ENCODE peak calls at places on chromosome 19, in seven cellular contexts. E is gastrocnemius medialis; Y is activated CD4-positive, alpha-beta T cell treated with anti-CD3 and anti-CD28 coated beads for 24 hours; U is fibroblast of pulmonary artery; B is stimulated activated CD4-positive, alpha-beta T cell treated with anti-CD3 and anti-CD28 coated beads, TNF-alpha, amount 100 ng/mL, for 1 hour; N is dorsolateral prefrontal cortex; T is iris pigment epithelial cell. H is an unnamed sample.
A peak's percentile ranks its signal among the peaks of the same experiment; 100 is the strongest.

GRCh38 chr19:11194657-11195056 is 2.7 kb downstream of the KANK2 start:
- DNase-seq in E (no peak), B (no peak), Y (no peak), U (peak; percentile 45), N (no peak), T (no peak), H (no peak)

GRCh38 chr19:17125728-17126677 is 50.4 kb downstream of the MYO9B start:
- DNase-seq in E (peak; percentile 55), T (peak; percentile 62), B (peak; percentile 48), Y (peak; percentile 38), N (no peak), U (peak; percentile 46), H (peak; percentile 56)

GRCh38 chr19:2035590-2035991 is 15.5 kb downstream of the MKNK2 start:
- DNase-seq in N (no peak), E (no peak), U (no peak), Y (no peak), T (no peak), B (no peak), H (no peak)

GRCh38 chr19:50718255-50719118 is 1.1 kb downstream of the SHANK1 start:
- DNase-seq in Y (no peak), T (no peak), E (no peak), U (no peak), N (no peak), B (no peak), H (no peak)

GRCh38 chr19:18436651-18437478 is 1.1 kb downstream of the ISYNA1 start:
- DNase-seq in N (no peak), Y (peak; percentile 63), E (no peak), U (peak; percentile 94), T (peak; percentile 91), B (peak; percentile 48), H (peak; percentile 87)

GRCh38 chr19:52991021-52991420 is 22.7 kb upstream of the ERVV-1 start:
- DNase-seq in T (peak; percentile 26), E (no peak), B (no peak), U (no peak), Y (no peak), N (no peak), H (no peak)

GRCh38 chr19:10815969-10816635 is 19.9 kb downstream of the TMED1 start:
- DNase-seq in T (peak; percentile 51), U (no peak), E (no peak), B (no peak), N (no peak), Y (no peak), H (no peak)

GRCh38 chr19:2544576-2545415 is 68.9 kb downstream of the GADD45B start:
- DNase-seq in N (no peak), E (no peak), U (no peak), Y (no peak), T (no peak), B (no peak), H (no peak)

GRCh38 chr19:42246869-42247630 is 4.6 kb upstream of the GSK3A start:
- DNase-seq in Y (no peak), U (no peak), T (no peak), B (no peak), E (no peak), N (no peak), H (no peak)

GRCh38 chr19:46766569-46767317 is 20.5 kb upstream of the STRN4 start:
- DNase-seq in Y (peak; percentile 53), T (peak; percentile 34), U (no peak), B (no peak), E (no peak), N (no peak), H (peak; percentile 66)

GRCh38 chr19:17841810-17842662 is 5.7 kb downstream of the JAK3 start:
- DNase-seq in T (peak; percentile 92), Y (peak; percentile 70), E (peak; percentile 35), N (peak; percentile 68), U (peak; percentile 89), B (peak; percentile 43), H (peak; percentile 60)

GRCh38 chr19:11414544-11414943 is 4.6 kb downstream of the RGL3 start:
- DNase-seq in N (no peak), Y (no peak), B (no peak), T (no peak), U (no peak), E (no peak), H (no peak)

GRCh38 chr19:10975374-10976036 is 14.7 kb downstream of the SMARCA4 start:
- DNase-seq in Y (no peak), N (no peak), U (peak; percentile 77), E (no peak), T (peak; percentile 47), B (no peak), H (peak; percentile 53)

GRCh38 chr19:13334801-13335481 is 171.3 kb downstream of the CACNA1A start:
- DNase-seq in U (no peak), B (no peak), Y (no peak), T (no peak), E (no peak), N (no peak), H (no peak)

H was measured in dermis blood vessel endothelial cell.